ENCODE peak calls at places on chromosomes 5 and 9, in eight cellular contexts. C, A, W, H, M, V, I and B are unnamed samples.

GRCh38 chr5:181189962-181190710 is 14.9 kb downstream of the TRIM7 start:
- DNase-seq in C (peak; percentile 50), A (peak; percentile 55), W (no peak), H (no peak), M (no peak), V (peak; percentile 73), I (no peak), B (no peak)

GRCh38 chr5:168370826-168371225 is 79.4 kb downstream of the WWC1 start:
- DNase-seq in C (no peak), A (no peak), W (no peak), H (no peak), M (no peak), V (no peak), I (no peak), B (no peak)

GRCh38 chr9:38181866-38182265 is 112.8 kb upstream of the SHB start:
- DNase-seq in C (peak; percentile 43), A (no peak), W (no peak), H (no peak), M (peak; percentile 71), V (no peak), I (no peak), B (no peak)

GRCh38 chr9:133928248-133928764 is 63.8 kb downstream of the VAV2 start:
- DNase-seq in C (no peak), A (no peak), W (no peak), H (no peak), M (no peak), V (no peak), I (no peak), B (peak; percentile 43)

GRCh38 chr9:78574354-78575036 is 277.6 kb downstream of the PSAT1 start:
- DNase-seq in C (no peak), A (no peak), W (no peak), H (no peak), M (peak; percentile 3), V (no peak), I (no peak), B (no peak)

GRCh38 chr5:147174671-147175070 is 60.2 kb upstream of the STK32A start:
- DNase-seq in C (no peak), A (no peak), W (no peak), H (no peak), M (no peak), V (no peak), I (no peak), B (no peak)

GRCh38 chr5:143308726-143309125 is 94.8 kb downstream of the NR3C1 start:
- DNase-seq in C (no peak), A (no peak), W (no peak), H (no peak), M (peak; percentile 11), V (no peak), I (no peak), B (no peak)

GRCh38 chr5:113059232-113059805 is 82.7 kb downstream of the DCP2 start:
- DNase-seq in C (no peak), A (no peak), W (peak; percentile 35), H (peak; percentile 22), M (no peak), V (no peak), I (no peak), B (peak; percentile 95)

GRCh38 chr5:172724203-172724602 is 46.8 kb downstream of the DUSP1 start:
- DNase-seq in C (no peak), A (no peak), W (peak; percentile 63), H (no peak), M (no peak), V (no peak), I (peak; percentile 68), B (no peak)

GRCh38 chr5:169788168-169788567 is 151.1 kb downstream of the DOCK2 start:
- DNase-seq in C (no peak), A (no peak), W (no peak), H (peak; percentile 60), M (peak; percentile 51), V (no peak), I (no peak), B (no peak)

GRCh38 chr9:129612123-129612522 is 8.8 kb downstream of the C9orf50 start:
- DNase-seq in C (no peak), A (no peak), W (no peak), H (no peak), M (no peak), V (no peak), I (no peak), B (no peak)

GRCh38 chr5:2492476-2492875 is 259.0 kb downstream of the IRX2 start:
- DNase-seq in C (no peak), A (no peak), W (no peak), H (no peak), M (no peak), V (no peak), I (no peak), B (no peak)

GRCh38 chr9:34759432-34760134 is 49.6 kb upstream of the CCL21 start:
- DNase-seq in C (no peak), A (no peak), W (no peak), H (no peak), M (no peak), V (no peak), I (no peak), B (no peak)